ENCODE peak calls at places on chromosomes 7 and 10, in ten cellular contexts. One of them, this sample, is unnamed.

GRCh38 chr10:132443605-132443997 is 46.6 kb downstream of the PWWP2B start:
- DNase-seq in IMR-90: peak; percentile 46
- DNase-seq in vagina: no peak
- DNase-seq in Peyer's patch: peak; percentile 68
- DNase-seq in lower leg skin: no peak
- DNase-seq in A549: peak; percentile 51
- DNase-seq in cardiac fibroblast: peak; percentile 40
- DNase-seq in fibroblast of the aortic adventitia: no peak
- DNase-seq in ovary: no peak
- DNase-seq in astrocyte of the spinal cord: peak; percentile 37
- DNase-seq in this sample: no peak

GRCh38 chr7:15889501-15889900 is 203.0 kb upstream of the MEOX2 start:
- DNase-seq in IMR-90: no peak
- DNase-seq in ovary: no peak
- DNase-seq in cardiac fibroblast: peak; percentile 55
- DNase-seq in lower leg skin: no peak
- DNase-seq in fibroblast of the aortic adventitia: peak; percentile 26
- DNase-seq in Peyer's patch: no peak
- DNase-seq in vagina: no peak
- DNase-seq in astrocyte of the spinal cord: no peak
- DNase-seq in A549: peak; percentile 39
- DNase-seq in this sample: no peak

GRCh38 chr7:29940199-29940598 is 49.4 kb downstream of the SCRN1 start:
- DNase-seq in astrocyte of the spinal cord: no peak
- DNase-seq in ovary: no peak
- DNase-seq in Peyer's patch: no peak
- DNase-seq in vagina: no peak
- DNase-seq in A549: no peak
- DNase-seq in lower leg skin: no peak
- DNase-seq in fibroblast of the aortic adventitia: no peak
- DNase-seq in cardiac fibroblast: peak; percentile 26
- DNase-seq in IMR-90: peak; percentile 10
- DNase-seq in this sample: no peak

GRCh38 chr7:3080106-3080505 is 36.4 kb upstream of the CARD11 start:
- DNase-seq in lower leg skin: no peak
- DNase-seq in ovary: no peak
- DNase-seq in fibroblast of the aortic adventitia: no peak
- DNase-seq in IMR-90: no peak
- DNase-seq in A549: peak; percentile 4
- DNase-seq in Peyer's patch: no peak
- DNase-seq in cardiac fibroblast: no peak
- DNase-seq in astrocyte of the spinal cord: no peak
- DNase-seq in vagina: no peak
- DNase-seq in this sample: no peak

GRCh38 chr10:22022257-22023051 is 18.9 kb upstream of the DNAJC1 start:
- DNase-seq in ovary: no peak
- DNase-seq in Peyer's patch: no peak
- DNase-seq in vagina: no peak
- DNase-seq in A549: no peak
- DNase-seq in astrocyte of the spinal cord: no peak
- DNase-seq in fibroblast of the aortic adventitia: peak; percentile 29
- DNase-seq in cardiac fibroblast: no peak
- DNase-seq in lower leg skin: peak; percentile 18
- DNase-seq in IMR-90: no peak
- DNase-seq in this sample: no peak

GRCh38 chr7:152341039-152341913 is 94.5 kb downstream of the KMT2C start:
- DNase-seq in Peyer's patch: no peak
- DNase-seq in astrocyte of the spinal cord: peak; percentile 68
- DNase-seq in vagina: no peak
- DNase-seq in A549: peak; percentile 69
- DNase-seq in lower leg skin: peak; percentile 20
- DNase-seq in ovary: no peak
- DNase-seq in cardiac fibroblast: peak; percentile 77
- DNase-seq in fibroblast of the aortic adventitia: peak; percentile 70
- DNase-seq in IMR-90: peak; percentile 72
- DNase-seq in this sample: peak; percentile 43

GRCh38 chr10:48724127-48724526 is 39.5 kb downstream of the WDFY4 start:
- DNase-seq in A549: no peak
- DNase-seq in IMR-90: no peak
- DNase-seq in fibroblast of the aortic adventitia: no peak
- DNase-seq in lower leg skin: no peak
- DNase-seq in vagina: no peak
- DNase-seq in Peyer's patch: no peak
- DNase-seq in cardiac fibroblast: no peak
- DNase-seq in astrocyte of the spinal cord: no peak
- DNase-seq in ovary: no peak
- DNase-seq in this sample: no peak

GRCh38 chr10:4646546-4646945 is 179.5 kb upstream of the AKR1E2 start:
- DNase-seq in vagina: no peak
- DNase-seq in A549: no peak
- DNase-seq in IMR-90: peak; percentile 57
- DNase-seq in astrocyte of the spinal cord: peak; percentile 68
- DNase-seq in ovary: no peak
- DNase-seq in lower leg skin: no peak
- DNase-seq in cardiac fibroblast: peak; percentile 41
- DNase-seq in fibroblast of the aortic adventitia: no peak
- DNase-seq in Peyer's patch: no peak
- DNase-seq in this sample: no peak

GRCh38 chr7:91367812-91368578 is 103.8 kb downstream of the FZD1 start:
- DNase-seq in IMR-90: no peak
- DNase-seq in fibroblast of the aortic adventitia: no peak
- DNase-seq in astrocyte of the spinal cord: no peak
- DNase-seq in ovary: no peak
- DNase-seq in A549: no peak
- DNase-seq in vagina: no peak
- DNase-seq in lower leg skin: no peak
- DNase-seq in Peyer's patch: no peak
- DNase-seq in cardiac fibroblast: no peak
- DNase-seq in this sample: no peak

GRCh38 chr10:32161586-32161985 is 105.4 kb upstream of the KIF5B start:
- DNase-seq in ovary: no peak
- DNase-seq in Peyer's patch: no peak
- DNase-seq in lower leg skin: no peak
- DNase-seq in IMR-90: no peak
- DNase-seq in fibroblast of the aortic adventitia: no peak
- DNase-seq in A549: no peak
- DNase-seq in vagina: no peak
- DNase-seq in cardiac fibroblast: no peak
- DNase-seq in astrocyte of the spinal cord: no peak
- DNase-seq in this sample: no peak

GRCh38 chr10:79602953-79603352 is 7.8 kb upstream of the SFTPA1 start:
- DNase-seq in fibroblast of the aortic adventitia: no peak
- DNase-seq in Peyer's patch: peak; percentile 12
- DNase-seq in vagina: no peak
- DNase-seq in A549: no peak
- DNase-seq in ovary: no peak
- DNase-seq in astrocyte of the spinal cord: no peak
- DNase-seq in lower leg skin: no peak
- DNase-seq in cardiac fibroblast: no peak
- DNase-seq in IMR-90: no peak
- DNase-seq in this sample: no peak

GRCh38 chr7:831596-832291 is 532 bp upstream of the SUN1 start:
- DNase-seq in astrocyte of the spinal cord: peak; percentile 92
- DNase-seq in fibroblast of the aortic adventitia: peak; percentile 95
- DNase-seq in cardiac fibroblast: peak; percentile 94
- DNase-seq in Peyer's patch: no peak
- DNase-seq in ovary: no peak
- DNase-seq in A549: peak; percentile 73
- DNase-seq in vagina: no peak
- DNase-seq in lower leg skin: no peak
- DNase-seq in IMR-90: peak; percentile 94
- DNase-seq in this sample: peak; percentile 82

GRCh38 chr7:28536259-28536658 is 123.9 kb downstream of the CREB5 start:
- DNase-seq in Peyer's patch: no peak
- DNase-seq in ovary: peak; percentile 34
- DNase-seq in cardiac fibroblast: peak; percentile 34
- DNase-seq in IMR-90: peak; percentile 56
- DNase-seq in A549: peak; percentile 31
- DNase-seq in fibroblast of the aortic adventitia: peak; percentile 18
- DNase-seq in lower leg skin: no peak
- DNase-seq in vagina: no peak
- DNase-seq in astrocyte of the spinal cord: peak; percentile 21
- DNase-seq in this sample: peak; percentile 38

DNA sequence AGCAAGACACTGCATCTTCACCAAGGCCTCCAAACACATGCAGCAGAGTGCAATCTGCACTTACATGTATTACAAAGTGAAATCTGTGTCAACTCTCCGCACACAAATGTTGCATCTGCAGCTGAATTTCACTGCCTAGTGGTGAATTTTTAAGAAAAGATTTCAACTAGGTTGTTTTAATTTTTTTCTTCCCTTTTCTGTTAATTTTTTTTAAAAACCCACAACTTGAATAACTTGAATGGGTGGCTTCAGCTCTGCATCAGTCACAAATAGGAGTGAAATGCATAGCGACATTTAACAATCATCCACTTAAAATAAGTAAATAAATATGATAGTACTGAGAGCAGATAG is 5.9 kb downstream of the HOXA13 start:
- DNase-seq in lower leg skin: no peak
- DNase-seq in vagina: no peak
- DNase-seq in A549: no peak
- DNase-seq in IMR-90: no peak
- DNase-seq in Peyer's patch: no peak
- DNase-seq in cardiac fibroblast: no peak
- DNase-seq in astrocyte of the spinal cord: no peak
- DNase-seq in fibroblast of the aortic adventitia: no peak
- DNase-seq in ovary: no peak
- DNase-seq in this sample: no peak
- H3K4me3 ChIP-seq in lower leg skin: no peak overlapping the region
- H3K4me3 ChIP-seq in vagina: peak overlapping the region; percentile 88
- H3K4me3 ChIP-seq in A549: no peak overlapping the region
- H3K4me3 ChIP-seq in IMR-90: no peak overlapping the region
- H3K4me3 ChIP-seq in Peyer's patch: no peak overlapping the region
- H3K4me3 ChIP-seq in cardiac fibroblast: no peak overlapping the region
- H3K4me3 ChIP-seq in astrocyte of the spinal cord: no peak overlapping the region
- H3K4me3 ChIP-seq in fibroblast of the aortic adventitia: no peak overlapping the region
- H3K4me3 ChIP-seq in ovary: no peak overlapping the region
- H3K4me3 ChIP-seq in this sample: no peak overlapping the region

GRCh38 chr7:74619235-74619860 is 38.2 kb upstream of the GTF2I start:
- DNase-seq in astrocyte of the spinal cord: no peak
- DNase-seq in ovary: no peak
- DNase-seq in vagina: no peak
- DNase-seq in lower leg skin: no peak
- DNase-seq in Peyer's patch: no peak
- DNase-seq in A549: no peak
- DNase-seq in cardiac fibroblast: no peak
- DNase-seq in fibroblast of the aortic adventitia: no peak
- DNase-seq in IMR-90: no peak
- DNase-seq in this sample: no peak

GRCh38 chr7:74612015-74612829 is 45.3 kb upstream of the GTF2I start:
- DNase-seq in lower leg skin: peak; percentile 60
- DNase-seq in A549: peak; percentile 55
- DNase-seq in astrocyte of the spinal cord: peak; percentile 65
- DNase-seq in vagina: no peak
- DNase-seq in ovary: no peak
- DNase-seq in cardiac fibroblast: no peak
- DNase-seq in IMR-90: no peak
- DNase-seq in Peyer's patch: no peak
- DNase-seq in fibroblast of the aortic adventitia: peak; percentile 16
- DNase-seq in this sample: no peak

GRCh38 chr7:74615933-74616780 is 41.4 kb upstream of the GTF2I start:
- DNase-seq in lower leg skin: no peak
- DNase-seq in ovary: no peak
- DNase-seq in vagina: no peak
- DNase-seq in A549: no peak
- DNase-seq in Peyer's patch: no peak
- DNase-seq in IMR-90: no peak
- DNase-seq in fibroblast of the aortic adventitia: no peak
- DNase-seq in astrocyte of the spinal cord: no peak
- DNase-seq in cardiac fibroblast: no peak
- DNase-seq in this sample: no peak
- TF ChIP-seq CTCF in lower leg skin: no peak
- TF ChIP-seq CTCF in ovary: no peak
- TF ChIP-seq CTCF in vagina: no peak
- TF ChIP-seq CTCF in A549: no peak
- TF ChIP-seq CTCF in Peyer's patch: no peak
- TF ChIP-seq CTCF in IMR-90: no peak
- TF ChIP-seq CTCF in fibroblast of the aortic adventitia: no peak
- TF ChIP-seq CTCF in astrocyte of the spinal cord: no peak
- TF ChIP-seq CTCF in cardiac fibroblast: no peak
- TF ChIP-seq CTCF in this sample: no peak

GRCh38 chr7:5596046-5596895 is 172.6 kb upstream of the TNRC18 start:
- DNase-seq in lower leg skin: peak; percentile 91
- DNase-seq in IMR-90: peak; percentile 95
- DNase-seq in astrocyte of the spinal cord: peak; percentile 95
- DNase-seq in A549: peak; percentile 91
- DNase-seq in cardiac fibroblast: peak; percentile 95
- DNase-seq in fibroblast of the aortic adventitia: peak; percentile 92
- DNase-seq in Peyer's patch: peak; percentile 55
- DNase-seq in ovary: peak; percentile 91
- DNase-seq in vagina: no peak
- DNase-seq in this sample: no peak
- H3K4me3 ChIP-seq in lower leg skin: peak overlapping the region; percentile 4
- H3K4me3 ChIP-seq in IMR-90: peak overlapping the region; percentile 84
- H3K4me3 ChIP-seq in astrocyte of the spinal cord: peak overlapping the region; percentile 79
- H3K4me3 ChIP-seq in A549: peak overlapping the region; percentile 78
- H3K4me3 ChIP-seq in cardiac fibroblast: peak overlapping the region; percentile 77
- H3K4me3 ChIP-seq in fibroblast of the aortic adventitia: peak overlapping the region; percentile 85
- H3K4me3 ChIP-seq in Peyer's patch: no peak overlapping the region
- H3K4me3 ChIP-seq in ovary: peak overlapping the region; percentile 66
- H3K4me3 ChIP-seq in vagina: peak overlapping the region; percentile 53
- H3K4me3 ChIP-seq in this sample: peak overlapping the region; percentile 62

DNA sequence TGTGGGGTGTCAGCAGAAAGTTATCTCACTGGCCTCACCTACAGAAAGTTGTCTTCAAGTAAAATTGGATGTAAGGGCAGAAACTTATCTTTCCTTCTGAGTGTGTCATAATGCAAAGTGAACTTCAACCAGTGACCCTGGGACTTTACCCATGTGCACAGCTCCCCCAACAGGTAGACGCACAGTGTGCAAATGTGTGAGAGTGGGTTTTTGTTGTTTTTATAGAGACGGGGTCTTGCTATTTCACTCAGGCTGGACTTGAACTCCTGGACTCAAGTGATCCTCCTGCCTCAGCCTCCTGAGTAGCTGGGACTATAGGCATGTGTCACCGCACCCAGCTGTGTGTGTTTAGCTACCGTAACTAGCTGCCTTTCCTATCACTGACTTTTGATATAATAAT is 6.4 kb upstream of the KAZALD1 start:
- DNase-seq in fibroblast of the aortic adventitia: no peak
- DNase-seq in cardiac fibroblast: no peak
- DNase-seq in vagina: no peak
- DNase-seq in ovary: no peak
- DNase-seq in astrocyte of the spinal cord: no peak
- DNase-seq in lower leg skin: no peak
- DNase-seq in IMR-90: no peak
- DNase-seq in Peyer's patch: no peak
- DNase-seq in A549: no peak
- DNase-seq in this sample: no peak
- TF ChIP-seq CTCF in fibroblast of the aortic adventitia: no peak
- TF ChIP-seq CTCF in cardiac fibroblast: no peak
- TF ChIP-seq CTCF in vagina: no peak
- TF ChIP-seq CTCF in ovary: no peak
- TF ChIP-seq CTCF in astrocyte of the spinal cord: peak; percentile 25
- TF ChIP-seq CTCF in lower leg skin: no peak
- TF ChIP-seq CTCF in IMR-90: no peak
- TF ChIP-seq CTCF in Peyer's patch: peak; percentile 10
- TF ChIP-seq CTCF in A549: no peak
- TF ChIP-seq CTCF in this sample: peak; percentile 38